ENCODE peak calls at places on chromosomes 16 and 17, in five cellular contexts. Y is IMR-90, M is breast epithelium, R is K562, B is ovary. E is an unnamed sample.

GRCh38 chr16:45454-45853 is 8.0 kb downstream of the POLR3K start:
- DNase-seq in Y (no peak), M (no peak), R (no peak), B (no peak), E (no peak)

GRCh38 chr16:46894011-46894672 is 10.0 kb downstream of the GPT2 start:
- DNase-seq in Y (peak; percentile 7), M (no peak), R (no peak), B (no peak), E (no peak)

GRCh38 chr16:555528-556478 is 4.4 kb upstream of the PRR35 start:
- DNase-seq in Y (no peak), M (no peak), R (no peak), B (no peak), E (no peak)

GRCh38 chr16:49596699-49597291 is 223.2 kb downstream of the C16orf78 start:
- DNase-seq in Y (no peak), M (no peak), R (no peak), B (no peak), E (no peak)

GRCh38 chr16:830871-831570 is 30.5 kb upstream of the GNG13 start:
- DNase-seq in Y (no peak), M (no peak), R (no peak), B (no peak), E (no peak)

GRCh38 chr17:72556944-72557826 is 436.4 kb downstream of the SOX9 start:
- DNase-seq in Y (peak; percentile 57), M (peak; percentile 38), R (peak; percentile 67), B (peak; percentile 26), E (peak; percentile 69)

GRCh38 chr16:28923652-28924398 is 1.2 kb downstream of the RABEP2 start:
- DNase-seq in Y (no peak), M (no peak), R (no peak), B (no peak), E (no peak)

GRCh38 chr16:8655184-8655717 is 19.2 kb upstream of the ABAT start:
- DNase-seq in Y (peak; percentile 35), M (no peak), R (peak; percentile 37), B (no peak), E (no peak)

GRCh38 chr16:9003322-9003721 is 39.6 kb upstream of the USP7 start:
- DNase-seq in Y (no peak), M (peak; percentile 44), R (no peak), B (no peak), E (no peak)

GRCh38 chr17:7208027-7208571 is 11.5 kb downstream of the DLG4 start:
- DNase-seq in Y (no peak), M (no peak), R (no peak), B (no peak), E (no peak)

GRCh38 chr16:3467920-3468319 is 24.4 kb downstream of the NAA60 start:
- DNase-seq in Y (peak; percentile 69), M (no peak), R (no peak), B (no peak), E (no peak)

GRCh38 chr17:66784621-66785364 is 50.1 kb upstream of the CACNG5 start:
- DNase-seq in Y (no peak), M (no peak), R (no peak), B (no peak), E (no peak)

GRCh38 chr16:8678068-8678927 is 3.9 kb downstream of the ABAT start:
- DNase-seq in Y (peak; percentile 80), M (no peak), R (no peak), B (no peak), E (no peak)

GRCh38 chr16:23302045-23302956 is at the start of gene SCNN1B:
- DNase-seq in Y (no peak), M (no peak), R (no peak), B (no peak), E (no peak)

GRCh38 chr17:61485067-61485775 is 33.0 kb downstream of the TBX4 start:
- DNase-seq in Y (peak; percentile 45), M (no peak), R (no peak), B (no peak), E (no peak)

GRCh38 chr17:61157246-61157887 is 242.3 kb upstream of the TBX2 start:
- DNase-seq in Y (peak; percentile 71), M (no peak), R (peak; percentile 27), B (no peak), E (no peak)

GRCh38 chr16:80147021-80147680 is 393.6 kb upstream of the DYNLRB2 start:
- DNase-seq in Y (no peak), M (no peak), R (no peak), B (no peak), E (no peak)

GRCh38 chr16:14284930-14285541 is 213.9 kb downstream of the MRTFB start:
- DNase-seq in Y (no peak), M (peak; percentile 39), R (no peak), B (no peak), E (no peak)

GRCh38 chr17:50932584-50932901 is 66.4 kb upstream of the TOB1 start:
- DNase-seq in Y (no peak), M (no peak), R (no peak), B (no peak), E (no peak)

GRCh38 chr17:7806592-7806991 is 27.4 kb upstream of the KDM6B start:
- DNase-seq in Y (no peak), M (no peak), R (no peak), B (no peak), E (no peak)

GRCh38 chr16:84887207-84887606 is 67.4 kb downstream of the CRISPLD2 start:
- DNase-seq in Y (no peak), M (no peak), R (no peak), B (no peak), E (no peak)

GRCh38 chr16:84886536-84887090 is 66.8 kb downstream of the CRISPLD2 start:
- DNase-seq in Y (no peak), M (no peak), R (peak; percentile 32), B (no peak), E (no peak)

GRCh38 chr16:84889066-84889465 is 69.3 kb downstream of the CRISPLD2 start:
- DNase-seq in Y (peak; percentile 59), M (no peak), R (no peak), B (no peak), E (no peak)

GRCh38 chr16:84890427-84890826 is 70.6 kb downstream of the CRISPLD2 start:
- DNase-seq in Y (no peak), M (no peak), R (no peak), B (no peak), E (no peak)

GRCh38 chr16:84888450-84888849 is 68.7 kb downstream of the CRISPLD2 start:
- DNase-seq in Y (no peak), M (no peak), R (no peak), B (no peak), E (no peak)
- H3K36me3 ChIP-seq in Y (peaks cover 66% of the 10 kb centered on the region), M (no peaks in the 10 kb centered on the region), R (no peaks in the 10 kb centered on the region), B (no peaks in the 10 kb centered on the region), E (no peaks in the 10 kb centered on the region)

DNA sequence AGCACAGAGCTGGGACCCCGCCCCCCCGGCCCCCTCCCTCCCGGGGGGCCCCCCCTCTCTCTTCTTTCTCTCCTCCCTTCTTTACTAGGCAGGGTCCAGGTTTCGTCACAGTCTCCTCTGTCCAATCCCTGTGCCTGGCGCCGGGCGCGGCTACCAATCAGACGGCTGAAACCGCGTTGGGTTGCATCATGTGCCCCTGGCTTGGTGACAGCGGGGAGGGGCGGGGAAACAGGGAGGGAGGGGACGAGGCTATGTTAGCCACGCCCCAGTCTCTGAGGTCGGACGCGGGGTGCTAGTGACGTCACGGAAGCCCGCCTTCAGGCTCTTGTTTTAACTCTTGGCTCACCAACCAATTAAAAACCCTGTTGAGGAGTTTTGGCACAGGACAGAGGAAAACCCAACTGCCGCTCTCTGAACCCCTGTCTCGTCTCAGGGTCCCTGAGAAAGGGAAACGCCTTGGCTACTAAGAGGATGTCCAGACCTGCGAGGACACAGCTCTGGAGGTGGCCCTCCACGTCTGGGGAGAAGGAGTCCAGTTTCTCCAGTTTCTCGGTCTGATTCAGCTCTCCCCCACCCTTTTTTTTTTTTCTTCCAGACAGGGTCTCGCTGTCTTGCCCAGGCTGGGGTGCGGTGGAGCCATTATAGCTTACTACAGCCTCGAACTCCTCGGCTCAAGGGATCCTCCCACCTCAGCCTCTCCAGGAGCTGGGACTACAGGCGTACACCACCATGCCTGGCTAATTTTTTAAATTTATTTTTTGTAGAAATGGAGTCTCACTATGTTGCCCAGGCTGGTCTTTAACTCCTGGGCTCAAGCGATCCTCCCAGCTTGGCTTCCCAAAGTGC is 441 bp upstream of the PLEKHH3 start:
- DNase-seq in Y (peak; percentile 99), M (peak; percentile 100), R (peak; percentile 100), B (peak; percentile 100), E (peak; percentile 100)
- TF ChIP-seq POLR2A in Y (no peak), M (no peak), R (no peak), B (no peak), E (no peak)

GRCh38 chr16:89600427-89600826 is 13.0 kb upstream of the DPEP1 start:
- DNase-seq in Y (no peak), M (no peak), R (no peak), B (no peak), E (no peak)
- H3K27ac ChIP-seq in Y (no peak overlapping the region), M (no peak overlapping the region), R (no peak overlapping the region), B (no peak overlapping the region), E (no peak overlapping the region)

GRCh38 chr17:41394254-41395016 is 3.0 kb downstream of the KRT31 start:
- DNase-seq in Y (peak; percentile 23), M (no peak), R (no peak), B (no peak), E (no peak)
- H3K36me3 ChIP-seq in Y (no peaks in the 10 kb centered on the region), M (no peaks in the 10 kb centered on the region), R (no peaks in the 10 kb centered on the region), B (no peaks in the 10 kb centered on the region), E (no peaks in the 10 kb centered on the region)

DNA sequence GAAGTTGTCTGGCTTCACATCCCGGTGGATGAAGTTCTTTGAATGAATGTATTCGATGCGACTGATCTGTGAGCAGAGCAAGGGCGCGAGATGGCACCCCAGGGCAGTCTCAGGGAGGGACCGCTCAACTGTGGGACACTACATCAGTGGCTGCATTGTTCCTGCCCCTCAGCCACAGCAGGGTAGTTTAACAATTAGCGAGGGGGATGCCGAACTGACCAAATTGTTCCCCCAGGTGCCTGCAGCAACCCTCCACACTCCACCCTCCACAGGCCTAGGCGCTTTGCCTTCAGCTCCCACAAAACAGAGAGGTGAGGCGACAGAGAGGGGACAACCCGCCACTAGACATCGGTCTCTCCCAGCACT is 20.3 kb downstream of the CSNK1D start:
- DNase-seq in Y (no peak), M (no peak), R (no peak), B (no peak), E (no peak)
- TF ChIP-seq POLR2A in Y (no peak), M (no peak), R (peak; percentile 22), B (no peak), E (no peak)

GRCh38 chr17:77165577-77165976 is 24.8 kb downstream of the SEC14L1 start:
- DNase-seq in Y (no peak), M (no peak), R (no peak), B (no peak), E (no peak)
- H3K27ac ChIP-seq in Y (no peak overlapping the region), M (no peak overlapping the region), R (no peak overlapping the region), B (no peak overlapping the region), E (peak overlapping the region; percentile 68)

GRCh38 chr16:4846503-4846900 is 586 bp downstream of the GLYR1 start:
- DNase-seq in Y (peak; percentile 55), M (peak; percentile 41), R (peak; percentile 65), B (no peak), E (no peak)
- H3K36me3 ChIP-seq in Y (peaks cover 21% of the 10 kb centered on the region), M (no peaks in the 10 kb centered on the region), R (peaks cover 53% of the 10 kb centered on the region), B (no peaks in the 10 kb centered on the region), E (no peaks in the 10 kb centered on the region)

E was measured in tibial nerve.